ENCODE peak calls at places on chromosomes 3 and 15, in eight cellular contexts. N is Panc1, X is pancreas, P is fibroblast of the aortic adventitia, T is breast epithelium, V is colonic mucosa, S is lower leg skin, D is right lobe of liver. G is an unnamed sample.

GRCh38 chr3:49638445-49638844 is 35.7 kb upstream of the APEH start:
- DNase-seq in N (no peak), X (no peak), P (peak), T (no peak), V (no peak), S (no peak), D (no peak), G (peak)

GRCh38 chr3:185807455-185808068 is 17.3 kb downstream of the IGF2BP2 start:
- DNase-seq in N (no peak), X (no peak), P (peak), T (no peak), V (no peak), S (no peak), D (no peak), G (peak)

GRCh38 chr15:64979252-64979710 is 10.4 kb downstream of the SPG21 start:
- DNase-seq in N (no peak), X (no peak), P (no peak), T (no peak), V (no peak), S (no peak), D (no peak), G (no peak)

GRCh38 chr3:195508185-195508584 is 34.9 kb downstream of the PPP1R2 start:
- DNase-seq in N (no peak), X (no peak), P (no peak), T (no peak), V (no peak), S (no peak), D (no peak), G (no peak)

GRCh38 chr3:136750209-136750921 is 1.8 kb downstream of the STAG1 start:
- DNase-seq in N (no peak), X (no peak), P (peak), T (no peak), V (no peak), S (no peak), D (no peak), G (peak)

GRCh38 chr3:124879395-124879723 is 7.8 kb downstream of the ITGB5 start:
- DNase-seq in N (no peak), X (no peak), P (no peak), T (no peak), V (no peak), S (no peak), D (no peak), G (no peak)

GRCh38 chr15:92118936-92119325 is 265.4 kb downstream of the SLCO3A1 start:
- DNase-seq in N (no peak), X (no peak), P (no peak), T (no peak), V (no peak), S (no peak), D (no peak), G (no peak)

GRCh38 chr3:18335202-18335601 is 89.9 kb downstream of the SATB1 start:
- DNase-seq in N (no peak), X (no peak), P (no peak), T (no peak), V (no peak), S (no peak), D (no peak), G (peak)

GRCh38 chr3:112811917-112812660 is 34.6 kb downstream of the CD200R1L start:
- DNase-seq in N (no peak), X (no peak), P (peak), T (no peak), V (no peak), S (no peak), D (no peak), G (no peak)

GRCh38 chr15:29968099-29968892 is 114.5 kb upstream of the GOLGA8J start:
- DNase-seq in N (no peak), X (no peak), P (no peak), T (no peak), V (no peak), S (no peak), D (no peak), G (no peak)

GRCh38 chr3:187963003-187963676 is 190.8 kb upstream of the LPP start:
- DNase-seq in N (no peak), X (no peak), P (no peak), T (no peak), V (no peak), S (no peak), D (no peak), G (no peak)

GRCh38 chr3:100525753-100526612 is 33.6 kb downstream of the TMEM45A start:
- DNase-seq in N (no peak), X (peak), P (peak), T (peak), V (no peak), S (peak), D (no peak), G (peak)
- H3K4me3 ChIP-seq in N (no peak), X (no peak), P (peak), T (peak), V (no peak), S (no peak), D (no peak), G (peak)

DNA sequence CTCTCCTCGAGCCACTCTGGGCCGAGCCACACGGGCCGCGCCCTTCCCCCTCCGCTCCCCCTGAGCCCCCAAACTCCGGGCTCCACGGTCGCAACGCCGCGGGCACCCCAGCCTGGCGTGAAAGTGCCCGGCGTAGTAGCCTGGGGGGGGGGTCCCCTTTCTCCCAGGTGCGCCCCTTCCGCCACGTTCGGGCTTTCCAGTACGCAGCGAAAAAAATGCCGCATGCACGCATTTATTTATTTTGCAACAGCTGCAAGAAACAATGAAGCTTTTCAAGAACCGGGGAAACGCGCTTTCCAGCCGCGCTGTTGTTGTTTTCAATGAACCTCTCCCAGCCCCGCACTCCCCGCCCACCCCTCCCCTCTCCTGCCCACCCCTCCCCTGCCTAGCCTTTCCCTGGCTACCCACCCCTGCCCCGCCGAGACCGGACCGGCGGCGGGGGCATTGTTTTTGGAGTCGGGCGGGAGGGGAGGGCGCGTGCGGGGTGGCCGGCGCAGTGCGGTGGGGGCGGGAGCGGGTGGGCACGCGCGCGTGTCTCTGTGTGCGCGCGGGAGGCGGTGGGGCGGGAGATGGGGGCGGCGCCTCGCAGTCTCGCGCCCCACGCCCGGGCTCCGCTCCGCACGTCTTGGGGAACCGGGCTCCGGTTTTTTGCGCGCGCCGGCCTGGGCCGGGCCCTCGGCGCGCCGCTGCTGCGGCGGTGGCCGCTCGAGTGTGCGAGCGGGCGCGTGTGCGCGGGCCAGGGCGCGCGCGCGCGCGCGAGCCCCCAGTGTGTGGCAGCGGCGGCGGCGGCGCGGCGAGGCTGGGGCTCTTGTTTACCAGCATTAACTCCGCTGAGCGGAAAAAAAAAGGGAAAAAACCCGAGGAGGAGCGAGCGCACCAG is at the start of gene IGF1R:
- DNase-seq in N (no peak), X (peak), P (peak), T (peak), V (peak), S (peak), D (peak), G (peak)
- TF ChIP-seq CTCF in N (peak), X (no peak), P (no peak), T (no peak), V (peak), S (no peak), D (no peak), G (no peak)

GRCh38 chr15:40339621-40339945 is 1.2 kb downstream of the CCDC9B start:
- DNase-seq in N (no peak), X (no peak), P (no peak), T (no peak), V (no peak), S (no peak), D (no peak), G (no peak)

GRCh38 chr15:40336129-40337122 is 4.3 kb downstream of the CCDC9B start:
- DNase-seq in N (no peak), X (no peak), P (no peak), T (no peak), V (peak), S (no peak), D (no peak), G (no peak)

GRCh38 chr15:40338921-40339620 is 1.7 kb downstream of the CCDC9B start:
- DNase-seq in N (no peak), X (peak), P (peak), T (peak), V (peak), S (no peak), D (no peak), G (peak)

GRCh38 chr15:40337597-40337996 is 3.1 kb downstream of the CCDC9B start:
- DNase-seq in N (no peak), X (no peak), P (no peak), T (no peak), V (no peak), S (no peak), D (no peak), G (no peak)

DNA sequence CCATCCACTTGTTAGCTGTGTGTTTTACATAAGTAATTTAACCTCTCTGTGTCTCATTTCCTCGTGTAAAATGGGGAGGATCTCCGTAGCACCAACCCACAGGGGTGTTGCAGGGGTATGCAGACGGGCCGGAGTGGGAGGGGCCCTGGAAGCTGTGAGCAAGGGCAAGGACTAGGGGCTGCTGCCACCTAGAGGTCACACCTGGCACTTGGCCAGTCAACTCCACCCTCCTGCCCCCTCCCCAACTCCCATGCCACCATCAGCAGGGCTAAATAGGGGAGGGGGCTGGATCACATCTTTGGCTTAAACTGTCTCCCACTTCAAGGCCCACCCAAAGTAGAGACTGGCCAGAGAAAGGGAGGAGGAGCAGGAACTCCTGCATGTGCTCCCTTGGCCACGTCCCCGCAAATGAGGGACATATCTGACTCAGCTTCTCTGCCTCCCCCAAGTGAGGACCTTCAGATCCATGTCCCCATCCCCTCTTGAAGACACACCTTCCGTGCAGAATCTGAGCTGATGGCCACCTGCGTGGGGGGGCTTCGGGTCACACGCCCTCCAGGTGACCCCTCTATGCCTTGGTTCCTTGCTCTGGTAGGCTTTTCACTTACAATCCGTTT is 2.6 kb downstream of the CCDC9B start:
- DNase-seq in N (no peak), X (peak), P (peak), T (no peak), V (peak), S (peak), D (no peak), G (peak)
- H3K4me3 ChIP-seq in N (no peak), X (no peak), P (peak), T (no peak), V (no peak), S (no peak), D (no peak), G (no peak)

GRCh38 chr3:134337511-134338200 is 36.6 kb downstream of the AMOTL2 start:
- DNase-seq in N (no peak), X (no peak), P (no peak), T (no peak), V (no peak), S (peak), D (no peak), G (no peak)
- TF ChIP-seq CTCF in N (no peak), X (no peak), P (no peak), T (no peak), V (no peak), S (no peak), D (no peak), G (no peak)

GRCh38 chr3:34955684-34956083 is 683.6 kb upstream of the ARPP21 start:
- DNase-seq in N (no peak), X (no peak), P (no peak), T (no peak), V (no peak), S (no peak), D (no peak), G (no peak)
- H3K4me3 ChIP-seq in N (no peak), X (no peak), P (no peak), T (no peak), V (no peak), S (no peak), D (no peak), G (no peak)